ENCODE peak calls at places on chromosome 15, in ten cellular contexts. I, Z, T, L, Q, P, W, S, Y and D are unnamed samples. For H3K4me1, the result is how much of the 10 kb centered on the place peaks cover.

GRCh38 chr15:57522148-57522547 is 69.6 kb upstream of the MYZAP start:
- DNase-seq in W (no peak), Q (no peak), L (no peak), I (peak), P (no peak), S (no peak), T (no peak), Y (no peak), Z (no peak), D (no peak)

GRCh38 chr15:59997070-59997701 is 6.9 kb upstream of the FOXB1 start:
- DNase-seq in P (no peak), L (no peak), Y (no peak), W (peak), I (no peak), Q (no peak), Z (no peak), T (no peak), S (no peak), D (no peak)

GRCh38 chr15:95295905-95296618 is 1034.4 kb upstream of the NR2F2 start:
- DNase-seq in W (no peak), S (no peak), I (no peak), L (no peak), Z (no peak), Q (no peak), T (no peak), Y (no peak), P (no peak), D (no peak)

GRCh38 chr15:63497642-63498100 is 6.7 kb upstream of the USP3 start:
- DNase-seq in W (no peak), S (no peak), T (no peak), I (no peak), P (no peak), Y (no peak), Q (peak), L (no peak), Z (no peak), D (no peak)

GRCh38 chr15:77838061-77838460 is 205.3 kb upstream of the LINGO1 start:
- DNase-seq in T (no peak), S (no peak), Q (no peak), Y (no peak), I (no peak), W (no peak), L (no peak), Z (peak), P (no peak), D (no peak)

GRCh38 chr15:76312540-76313174 is 1.4 kb upstream of the ETFA start:
- DNase-seq in Y (peak), Z (no peak), T (no peak), W (no peak), P (no peak), L (no peak), Q (no peak), I (no peak), S (no peak), D (no peak)

GRCh38 chr15:68430471-68431036 is 1.4 kb downstream of the ITGA11 start:
- DNase-seq in L (no peak), I (no peak), W (no peak), Q (peak), S (no peak), Z (no peak), T (peak), P (no peak), Y (no peak), D (peak)

GRCh38 chr15:62855085-62855476 is 187.5 kb upstream of the TPM1 start:
- DNase-seq in T (no peak), P (no peak), S (no peak), Z (no peak), Q (no peak), W (no peak), L (no peak), Y (no peak), I (no peak), D (no peak)

GRCh38 chr15:89999676-90000174 is 1.4 kb upstream of the ZNF710 start:
- DNase-seq in P (peak), T (peak), Z (no peak), Y (no peak), Q (peak), S (peak), L (no peak), W (peak), I (peak), D (no peak)

GRCh38 chr15:31352911-31353811 is 26.5 kb downstream of the KLF13 start:
- DNase-seq in S (peak), I (peak), Y (no peak), L (no peak), W (peak), Q (peak), P (peak), Z (peak), T (peak), D (no peak)

GRCh38 chr15:80777836-80778620 is 1.1 kb upstream of the CEMIP start:
- DNase-seq in Y (no peak), Q (no peak), L (no peak), P (no peak), Z (no peak), I (no peak), S (no peak), T (no peak), W (no peak), D (no peak)

GRCh38 chr15:33067456-33067855 is 127.1 kb downstream of the FMN1 start:
- DNase-seq in I (no peak), S (no peak), P (no peak), T (no peak), Z (no peak), L (no peak), Q (no peak), Y (no peak), W (no peak), D (no peak)
- TF ChIP-seq POLR2A in I (no peak), S (no peak), P (no peak), T (no peak), Z (no peak), L (no peak), Q (no peak), Y (no peak), W (no peak), D (no peak)

GRCh38 chr15:101168898-101169297 is 83.0 kb downstream of the CHSY1 start:
- DNase-seq in Z (no peak), Y (no peak), W (no peak), T (no peak), L (no peak), I (no peak), S (no peak), Q (peak), P (no peak), D (no peak)

GRCh38 chr15:101168463-101168824 is 83.4 kb downstream of the CHSY1 start:
- DNase-seq in S (peak), P (no peak), T (peak), I (peak), Q (no peak), L (no peak), Y (no peak), Z (no peak), W (peak), D (no peak)

GRCh38 chr15:101170568-101171350 is 81.1 kb downstream of the CHSY1 start:
- DNase-seq in L (no peak), P (no peak), W (peak), Z (no peak), I (no peak), Q (peak), T (peak), S (no peak), Y (no peak), D (no peak)

GRCh38 chr15:101167791-101168462 is 83.9 kb downstream of the CHSY1 start:
- DNase-seq in W (peak), I (peak), Q (peak), Z (peak), S (peak), T (peak), L (no peak), P (peak), Y (no peak), D (peak)

GRCh38 chr15:101169457-101170071 is 82.3 kb downstream of the CHSY1 start:
- DNase-seq in W (no peak), P (no peak), S (no peak), Y (no peak), L (no peak), I (no peak), Q (peak), T (no peak), Z (no peak), D (no peak)
- H3K4me1 ChIP-seq in W (under half), P (under half), S (under half), Y (under half), L (under half), I (under half), Q (under half), T (under half), Z (under half), D (under half)

GRCh38 chr15:41954036-41954435 is 18.3 kb downstream of the EHD4 start:
- DNase-seq in W (no peak), S (no peak), Y (no peak), L (no peak), Z (no peak), P (no peak), T (no peak), Q (no peak), I (no peak), D (no peak)

GRCh38 chr15:41955100-41955499 is 17.3 kb downstream of the EHD4 start:
- DNase-seq in S (no peak), T (no peak), Z (no peak), L (no peak), P (no peak), Q (no peak), I (no peak), W (no peak), Y (no peak), D (peak)

GRCh38 chr15:41958002-41958420 is 14.3 kb downstream of the EHD4 start:
- DNase-seq in T (no peak), L (no peak), P (no peak), I (no peak), S (no peak), Q (no peak), Z (no peak), Y (no peak), W (no peak), D (no peak)

GRCh38 chr15:41955807-41956525 is 16.4 kb downstream of the EHD4 start:
- DNase-seq in Z (no peak), P (no peak), I (peak), T (no peak), S (no peak), L (no peak), Q (no peak), W (no peak), Y (no peak), D (peak)

DNA sequence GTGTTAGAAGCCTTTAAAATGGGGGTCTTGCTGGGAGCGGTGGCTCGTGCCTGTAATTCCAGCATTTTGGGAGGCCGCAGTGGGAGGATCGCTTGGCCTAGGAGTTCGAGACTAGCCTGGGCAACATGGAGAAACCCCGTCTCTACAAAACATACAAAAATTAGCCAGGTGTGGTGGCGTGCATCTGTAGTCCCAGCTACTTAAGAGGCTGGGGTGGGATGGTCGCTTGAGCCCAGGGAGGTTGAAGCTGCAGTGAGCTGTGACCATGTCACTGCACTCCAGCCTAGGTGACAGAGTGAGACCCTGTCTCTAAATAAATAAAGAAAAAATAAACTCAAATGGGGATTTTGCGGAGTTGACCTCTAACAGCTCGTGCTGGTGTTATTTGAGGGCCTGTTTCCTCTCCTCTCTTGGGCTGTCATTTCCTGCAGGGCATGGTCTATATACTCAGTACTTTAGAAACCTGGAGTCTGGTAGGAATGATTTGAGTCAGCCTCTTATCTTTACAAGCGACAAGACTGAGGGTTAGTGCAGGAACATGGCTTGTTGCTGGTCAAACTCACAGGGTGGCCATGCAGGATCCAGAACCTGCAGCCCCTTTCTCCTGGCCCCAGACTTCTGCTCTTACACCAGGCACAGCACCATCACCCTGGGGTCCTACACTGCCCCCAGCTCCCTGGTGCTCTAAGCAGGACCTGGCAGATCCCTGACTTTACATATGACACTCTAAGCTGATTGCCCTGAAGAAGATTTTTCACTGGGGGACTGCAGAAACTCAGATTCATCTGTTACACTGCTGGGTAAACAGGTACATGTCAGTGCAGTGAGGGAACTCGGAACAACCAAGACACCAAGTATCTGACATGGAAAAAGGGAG is 15.1 kb downstream of the EHD4 start:
- DNase-seq in S (no peak), T (no peak), P (no peak), W (no peak), L (no peak), Z (no peak), Q (no peak), Y (no peak), I (no peak), D (peak)
- TF ChIP-seq POLR2A in S (no peak), T (no peak), P (no peak), W (no peak), L (no peak), Z (no peak), Q (no peak), Y (no peak), I (no peak), D (no peak)

GRCh38 chr15:82846621-82847020 is 37.2 kb downstream of the WHAMM start:
- DNase-seq in Y (no peak), Z (no peak), L (no peak), T (no peak), Q (no peak), P (no peak), W (no peak), S (no peak), I (peak), D (no peak)

GRCh38 chr15:82847703-82848102 is 38.3 kb downstream of the WHAMM start:
- DNase-seq in Y (no peak), W (no peak), P (no peak), Z (no peak), L (no peak), S (no peak), I (no peak), T (no peak), Q (no peak), D (peak)

GRCh38 chr15:82843561-82843960 is 34.1 kb downstream of the WHAMM start:
- DNase-seq in Z (no peak), P (no peak), T (no peak), I (no peak), Y (no peak), W (no peak), Q (no peak), L (no peak), S (no peak), D (no peak)

GRCh38 chr15:82848201-82848993 is 39.0 kb downstream of the WHAMM start:
- DNase-seq in P (no peak), Z (no peak), W (no peak), L (no peak), Y (no peak), T (no peak), Q (no peak), S (no peak), I (peak), D (peak)

DNA sequence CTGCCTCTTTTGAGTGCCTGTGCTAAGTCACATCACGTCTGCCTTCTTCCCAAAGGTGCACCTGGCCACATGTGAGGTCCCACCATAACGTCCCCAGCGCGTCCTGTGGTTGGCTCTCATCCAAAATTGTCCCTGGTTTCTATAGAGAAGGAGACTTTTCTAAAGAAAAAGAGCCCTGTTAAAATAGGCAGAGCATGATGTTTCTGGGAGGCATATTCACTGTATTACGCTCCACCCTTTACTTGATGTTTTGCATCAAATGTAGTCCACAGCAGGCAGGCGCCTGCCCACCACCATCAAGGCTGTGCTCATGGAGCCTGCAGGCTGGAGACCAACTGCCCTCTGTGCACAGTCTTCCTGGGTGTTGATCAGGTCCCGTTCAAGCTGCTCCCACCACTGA is 36.3 kb downstream of the WHAMM start:
- DNase-seq in I (no peak), L (no peak), S (no peak), P (no peak), Z (no peak), W (no peak), Y (no peak), Q (no peak), T (no peak), D (no peak)
- H3K4me1 ChIP-seq in I (under half), L (under half), S (under half), P (under half), Z (under half), W (under half), Y (under half), Q (under half), T (under half), D (under half)

GRCh38 chr15:99454107-99454809 is 111.5 kb upstream of the MEF2A start:
- DNase-seq in Q (no peak), P (no peak), I (no peak), L (peak), W (peak), S (no peak), T (no peak), Z (no peak), Y (no peak), D (no peak)

GRCh38 chr15:99453646-99454045 is 112.1 kb upstream of the MEF2A start:
- DNase-seq in T (no peak), P (no peak), Z (peak), L (no peak), S (no peak), Y (no peak), Q (peak), W (peak), I (no peak), D (no peak)

GRCh38 chr15:99452010-99452409 is 113.8 kb upstream of the MEF2A start:
- DNase-seq in I (no peak), Z (no peak), W (no peak), T (no peak), P (no peak), Q (no peak), Y (no peak), S (no peak), L (no peak), D (no peak)

GRCh38 chr15:99451484-99451883 is 114.3 kb upstream of the MEF2A start:
- DNase-seq in S (no peak), P (no peak), L (no peak), Y (no peak), I (no peak), Z (no peak), T (no peak), Q (no peak), W (no peak), D (no peak)

DNA sequence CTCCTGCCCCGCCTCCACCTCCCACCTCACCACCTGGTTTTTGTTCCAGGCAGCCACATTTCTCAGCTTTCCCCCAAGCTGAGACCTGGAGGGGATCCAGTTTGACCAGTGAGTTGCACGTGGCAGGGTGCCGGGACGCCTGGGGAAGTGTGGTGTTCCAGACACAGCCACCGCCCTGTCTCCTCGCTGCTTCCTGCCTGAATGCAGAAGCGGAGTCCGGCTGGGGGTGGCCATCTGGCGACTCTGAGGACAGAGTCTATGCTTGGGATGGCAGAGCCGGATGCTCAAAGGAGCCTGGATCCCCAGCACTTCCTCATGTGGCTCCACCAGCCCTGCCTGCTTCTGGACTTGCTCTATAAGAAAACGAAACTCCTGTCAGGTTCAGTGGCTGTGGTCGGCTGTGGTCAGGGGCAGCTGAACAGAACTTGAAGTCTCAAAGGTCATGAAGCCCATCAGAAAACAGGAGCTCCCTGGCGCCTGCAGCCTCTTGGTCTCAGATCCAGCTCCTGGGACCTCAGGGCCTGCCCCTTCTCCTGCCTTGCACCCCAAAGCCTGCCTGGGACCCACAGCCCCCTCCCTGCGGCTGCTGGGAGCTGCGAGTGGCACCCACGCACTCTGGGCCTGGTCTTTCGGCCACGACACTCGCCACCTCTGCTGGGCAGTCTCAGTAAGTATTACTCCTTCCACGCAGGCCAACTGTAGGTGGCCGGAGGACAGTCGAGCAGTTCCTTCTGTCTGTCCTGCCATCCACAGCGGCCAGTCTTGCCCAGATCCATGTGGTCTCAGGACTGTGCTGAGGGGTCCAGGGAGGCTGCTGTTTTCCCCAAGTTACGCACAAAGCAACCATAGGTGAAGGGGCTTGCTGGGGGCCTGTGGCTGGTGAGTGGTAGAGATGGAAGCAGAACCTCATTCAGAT is 112.8 kb upstream of the MEF2A start:
- DNase-seq in Z (peak), P (no peak), L (peak), Q (peak), T (peak), Y (no peak), S (peak), I (no peak), W (peak), D (peak)
- TF ChIP-seq POLR2A in Z (peak), P (no peak), L (no peak), Q (no peak), T (no peak), Y (no peak), S (no peak), I (peak), W (no peak), D (no peak)

GRCh38 chr15:85789496-85789875 is 5.2 kb downstream of the KLHL25 start:
- DNase-seq in Y (no peak), Z (no peak), L (no peak), Q (no peak), S (no peak), P (no peak), W (no peak), I (no peak), T (no peak), D (no peak)

GRCh38 chr15:85785887-85786777 is 8.6 kb downstream of the KLHL25 start:
- DNase-seq in Q (peak), Z (peak), W (peak), T (no peak), L (no peak), P (no peak), I (no peak), Y (peak), S (no peak), D (no peak)

GRCh38 chr15:85792102-85792731 is 2.5 kb downstream of the KLHL25 start:
- DNase-seq in T (no peak), Y (no peak), I (no peak), S (no peak), L (no peak), W (no peak), Z (no peak), Q (no peak), P (no peak), D (no peak)

GRCh38 chr15:85786778-85787114 is 8.0 kb downstream of the KLHL25 start:
- DNase-seq in W (no peak), L (no peak), S (no peak), T (no peak), Q (no peak), I (no peak), P (no peak), Z (no peak), Y (no peak), D (no peak)

GRCh38 chr15:85788796-85789495 is 5.8 kb downstream of the KLHL25 start:
- DNase-seq in W (no peak), S (no peak), T (no peak), Z (no peak), L (no peak), Q (peak), P (no peak), I (no peak), Y (no peak), D (no peak)
- H3K4me1 ChIP-seq in W (under half), S (under half), T (under half), Z (under half), L (under half), Q (under half), P (under half), I (under half), Y (under half), D (half or more)